ENCODE peak calls at places on chromosomes 11 and 22, in eight cellular contexts. C is trophoblast cell, L is transverse colon, R is fibroblast of pulmonary artery, S is skeletal muscle cell, W is epithelial cell of esophagus, U is neuronal stem cell, B is H7. Q is an unnamed sample.

GRCh38 chr11:35792846-35793192 is 130.2 kb downstream of the TRIM44 start:
- DNase-seq in C (no peak), L (no peak), R (no peak), S (no peak), W (no peak), U (no peak), B (no peak), Q (no peak)

GRCh38 chr11:18696638-18697225 is 1.8 kb upstream of the TMEM86A start:
- DNase-seq in C (no peak), L (no peak), R (peak; percentile 33), S (no peak), W (peak; percentile 50), U (no peak), B (no peak), Q (no peak)

GRCh38 chr11:64868904-64869570 is 9.4 kb downstream of the EHD1 start:
- DNase-seq in C (peak; percentile 55), L (no peak), R (peak; percentile 87), S (no peak), W (peak; percentile 91), U (no peak), B (peak; percentile 63), Q (no peak)

GRCh38 chr11:80849253-80849652 is 1408.4 kb upstream of the TENM4 start:
- DNase-seq in C (no peak), L (no peak), R (no peak), S (no peak), W (no peak), U (no peak), B (no peak), Q (no peak)

GRCh38 chr11:10934293-10934850 is 76.5 kb upstream of the ZBED5 start:
- DNase-seq in C (no peak), L (peak; percentile 46), R (no peak), S (no peak), W (peak; percentile 47), U (no peak), B (no peak), Q (peak; percentile 35)

GRCh38 chr11:1814691-1815090 is 20.1 kb upstream of the SYT8 start:
- DNase-seq in C (no peak), L (no peak), R (no peak), S (no peak), W (no peak), U (no peak), B (no peak), Q (no peak)

GRCh38 chr11:118911880-118912741 is 13.6 kb downstream of the BCL9L start:
- DNase-seq in C (peak; percentile 99), L (peak; percentile 85), R (peak; percentile 85), S (peak; percentile 80), W (peak; percentile 100), U (no peak), B (peak; percentile 82), Q (peak; percentile 85)

GRCh38 chr11:34161812-34162506 is 56.5 kb downstream of the NAT10 start:
- DNase-seq in C (peak; percentile 87), L (no peak), R (no peak), S (no peak), W (peak; percentile 52), U (no peak), B (no peak), Q (no peak)

GRCh38 chr11:74485868-74486267 is 7.7 kb downstream of the LIPT2 start:
- DNase-seq in C (no peak), L (no peak), R (no peak), S (no peak), W (no peak), U (no peak), B (no peak), Q (no peak)

GRCh38 chr11:26037716-26038115 is 294.2 kb upstream of the ANO3 start:
- DNase-seq in C (no peak), L (no peak), R (no peak), S (no peak), W (no peak), U (no peak), B (no peak), Q (no peak)

GRCh38 chr11:1830119-1830499 is 4.7 kb upstream of the SYT8 start:
- DNase-seq in C (no peak), L (no peak), R (no peak), S (no peak), W (no peak), U (no peak), B (no peak), Q (peak; percentile 46)

GRCh38 chr22:33625959-33626358 is 294.3 kb downstream of the LARGE1 start:
- DNase-seq in C (no peak), L (no peak), R (no peak), S (no peak), W (no peak), U (no peak), B (no peak), Q (no peak)

GRCh38 chr11:2395856-2396255 is 4.7 kb upstream of the TSSC4 start:
- DNase-seq in C (no peak), L (no peak), R (no peak), S (no peak), W (no peak), U (no peak), B (no peak), Q (no peak)

GRCh38 chr11:62958547-62959071 is 26.2 kb downstream of the SLC22A6 start:
- DNase-seq in C (no peak), L (peak; percentile 30), R (peak; percentile 30), S (peak; percentile 7), W (peak; percentile 5), U (no peak), B (no peak), Q (peak; percentile 63)

GRCh38 chr11:86743223-86744118 is 56.9 kb upstream of the PRSS23 start:
- DNase-seq in C (peak; percentile 85), L (peak; percentile 26), R (peak; percentile 94), S (peak; percentile 98), W (peak; percentile 97), U (no peak), B (no peak), Q (peak; percentile 10)

GRCh38 chr11:113991170-113991569 is 16.3 kb downstream of the HTR3A start:
- DNase-seq in C (peak; percentile 24), L (no peak), R (peak; percentile 65), S (no peak), W (peak; percentile 52), U (peak; percentile 73), B (peak; percentile 82), Q (no peak)

GRCh38 chr11:126029805-126030204 is 32.9 kb downstream of the CDON start:
- DNase-seq in C (no peak), L (no peak), R (no peak), S (no peak), W (no peak), U (no peak), B (no peak), Q (peak; percentile 11)

GRCh38 chr11:47980093-47980906 is at the start of gene PTPRJ:
- DNase-seq in C (no peak), L (peak; percentile 63), R (peak; percentile 48), S (no peak), W (peak; percentile 45), U (peak; percentile 74), B (peak; percentile 96), Q (peak; percentile 45)

GRCh38 chr11:61275191-61275590 is 19.9 kb downstream of the VWCE start:
- DNase-seq in C (no peak), L (no peak), R (no peak), S (no peak), W (no peak), U (no peak), B (no peak), Q (no peak)

GRCh38 chr11:56909080-56909479 is 79.6 kb upstream of the OR5AK2 start:
- DNase-seq in C (no peak), L (no peak), R (no peak), S (no peak), W (no peak), U (no peak), B (no peak), Q (no peak)

GRCh38 chr11:63840356-63841060 is 1.6 kb downstream of the MARK2 start:
- DNase-seq in C (no peak), L (no peak), R (no peak), S (no peak), W (no peak), U (no peak), B (no peak), Q (peak; percentile 33)

GRCh38 chr22:36373258-36373579 is 14.5 kb downstream of the MYH9 start:
- DNase-seq in C (no peak), L (no peak), R (no peak), S (no peak), W (peak; percentile 63), U (no peak), B (peak; percentile 57), Q (no peak)

GRCh38 chr11:17197431-17197898 is 10.3 kb downstream of the PIK3C2A start:
- DNase-seq in C (no peak), L (no peak), R (peak; percentile 11), S (no peak), W (peak; percentile 57), U (no peak), B (no peak), Q (peak; percentile 91)
- H3K4me3 ChIP-seq in C (no peak overlapping the region), L (no peak overlapping the region), R (no peak overlapping the region), S (no peak overlapping the region), W (no peak overlapping the region), U (no peak overlapping the region), B (no peak overlapping the region), Q (no peak overlapping the region)

GRCh38 chr22:38469306-38469781 is 1.4 kb downstream of the KDELR3 start:
- DNase-seq in C (no peak), L (no peak), R (no peak), S (no peak), W (no peak), U (no peak), B (no peak), Q (no peak)
- H3K4me3 ChIP-seq in C (no peak overlapping the region), L (no peak overlapping the region), R (peak overlapping the region; percentile 79), S (peak overlapping the region; percentile 96), W (no peak overlapping the region), U (no peak overlapping the region), B (no peak overlapping the region), Q (no peak overlapping the region)

DNA sequence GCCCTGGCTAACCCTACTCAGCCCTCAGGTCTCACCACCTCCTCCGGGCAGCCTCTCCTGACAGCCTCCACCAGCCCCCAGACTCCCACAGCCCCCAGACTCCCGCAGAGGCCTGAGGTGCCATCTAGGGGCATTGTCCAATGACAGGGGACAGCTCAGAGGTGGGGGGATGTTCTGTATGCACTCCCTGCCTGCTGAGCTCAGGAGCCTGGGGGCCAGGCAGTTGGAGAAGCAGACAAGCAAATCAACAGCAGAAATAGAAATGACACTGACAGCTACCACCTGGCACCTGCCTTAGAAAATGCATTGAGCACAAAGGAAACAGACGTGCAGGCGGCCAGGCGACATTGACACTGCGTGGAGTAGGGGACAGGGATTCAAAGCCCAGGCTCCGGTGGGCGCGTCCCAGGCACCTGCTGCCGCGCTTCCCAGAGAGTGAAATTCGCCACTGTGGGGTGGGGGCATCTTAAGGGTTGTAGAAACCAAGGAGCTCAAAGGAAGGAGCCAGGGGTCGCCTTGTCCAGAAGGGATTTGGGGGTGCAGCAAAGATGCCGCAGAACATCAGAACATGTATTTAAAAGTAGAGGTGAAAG is 22.5 kb upstream of the WNT7B start:
- DNase-seq in C (no peak), L (no peak), R (no peak), S (no peak), W (no peak), U (no peak), B (peak; percentile 53), Q (no peak)
- H3K4me3 ChIP-seq in C (no peak overlapping the region), L (no peak overlapping the region), R (no peak overlapping the region), S (no peak overlapping the region), W (no peak overlapping the region), U (no peak overlapping the region), B (no peak overlapping the region), Q (no peak overlapping the region)

DNA sequence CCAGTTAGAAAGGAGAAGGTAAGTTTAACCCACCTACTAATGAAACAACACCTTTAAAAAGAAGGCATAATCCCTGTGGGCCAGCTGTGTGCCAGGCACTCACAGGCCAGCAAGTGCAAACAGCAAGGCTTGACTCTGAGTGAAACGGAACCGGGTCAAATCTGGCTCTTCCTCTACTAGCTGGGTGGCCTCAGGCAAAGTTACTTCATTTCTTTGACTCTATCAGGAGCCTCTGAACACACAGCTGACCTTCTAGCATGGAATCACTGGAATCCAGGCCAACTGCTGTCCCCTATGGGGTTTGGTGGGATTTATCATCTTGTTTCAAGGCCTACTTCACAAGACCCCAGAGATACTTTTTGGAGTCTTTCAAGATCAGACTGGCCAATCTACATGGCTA is 3.3 kb downstream of the RAB38 start:
- DNase-seq in C (peak; percentile 70), L (no peak), R (no peak), S (no peak), W (peak; percentile 76), U (no peak), B (no peak), Q (no peak)
- H3K4me3 ChIP-seq in C (no peak overlapping the region), L (no peak overlapping the region), R (no peak overlapping the region), S (no peak overlapping the region), W (peak overlapping the region; percentile 71), U (no peak overlapping the region), B (no peak overlapping the region), Q (no peak overlapping the region)

Q was measured in small intestine.